ENCODE peak calls at places on chromosomes 3 and 15, in eight cellular contexts. H is heart right ventricle, K is astrocyte of the spinal cord, J is endothelial cell, Z is type B pancreatic cell, U is AG10803, V is fibroblast of pulmonary artery, O is BE2C. F is an unnamed sample.

GRCh38 chr15:25065286-25065685 is 110.5 kb downstream of the SNRPN start:
- DNase-seq in K (no peak), Z (no peak), V (no peak), U (no peak), H (no peak), J (no peak), O (no peak), F (no peak)

GRCh38 chr3:105806361-105806760 is 62.5 kb downstream of the CBLB start:
- DNase-seq in U (peak; percentile 64), V (peak; percentile 54), O (no peak), Z (no peak), K (peak; percentile 63), H (no peak), J (no peak), F (no peak)

GRCh38 chr3:160616311-160616710 is 50.9 kb upstream of the KPNA4 start:
- DNase-seq in K (peak; percentile 5), O (no peak), U (no peak), J (no peak), V (no peak), H (no peak), Z (no peak), F (no peak)

GRCh38 chr15:101250331-101250730 is 1.5 kb downstream of the CHSY1 start:
- DNase-seq in U (peak; percentile 94), J (no peak), K (peak; percentile 87), H (no peak), Z (no peak), O (no peak), V (peak; percentile 77), F (no peak)

GRCh38 chr3:14435175-14436011 is 33.0 kb downstream of the SLC6A6 start:
- DNase-seq in H (no peak), V (peak; percentile 72), K (no peak), J (peak; percentile 65), Z (no peak), O (no peak), U (peak; percentile 42), F (no peak)

GRCh38 chr15:73784299-73784698 is 31.1 kb upstream of the INSYN1 start:
- DNase-seq in J (no peak), Z (no peak), V (no peak), H (no peak), U (no peak), O (no peak), K (no peak), F (no peak)

GRCh38 chr3:53195602-53196574 is 34.9 kb downstream of the PRKCD start:
- DNase-seq in Z (no peak), K (peak; percentile 29), U (peak; percentile 24), J (peak; percentile 75), H (peak; percentile 62), O (peak; percentile 59), V (peak; percentile 49), F (no peak)

GRCh38 chr3:122754867-122755835 is 38.5 kb downstream of the HSPBAP1 start:
- DNase-seq in O (peak; percentile 13), J (peak; percentile 7), K (peak; percentile 39), Z (no peak), U (peak; percentile 39), H (no peak), V (peak; percentile 67), F (no peak)

GRCh38 chr3:44318929-44319328 is 19.6 kb upstream of the TCAIM start:
- DNase-seq in J (no peak), O (peak; percentile 4), H (no peak), U (no peak), Z (no peak), V (no peak), K (no peak), F (no peak)

GRCh38 chr3:17384567-17385296 is 357.7 kb downstream of the TBC1D5 start:
- DNase-seq in U (peak; percentile 49), O (no peak), Z (no peak), V (peak; percentile 54), H (no peak), J (no peak), K (no peak), F (no peak)

GRCh38 chr15:77975332-77976119 is 102.0 kb downstream of the TBC1D2B start:
- DNase-seq in J (no peak), U (no peak), H (no peak), Z (peak; percentile 64), K (no peak), V (no peak), O (peak; percentile 94), F (no peak)

GRCh38 chr15:100464256-100464655 is 64.5 kb downstream of the CERS3 start:
- DNase-seq in K (no peak), H (no peak), U (no peak), O (no peak), Z (no peak), V (no peak), J (no peak), F (no peak)

GRCh38 chr15:95644476-95644875 is 686.0 kb upstream of the NR2F2 start:
- DNase-seq in Z (no peak), U (peak; percentile 23), K (no peak), V (peak; percentile 35), J (no peak), H (no peak), O (no peak), F (no peak)

GRCh38 chr3:183151086-183151485 is 11.4 kb downstream of the LAMP3 start:
- DNase-seq in J (no peak), V (no peak), Z (no peak), K (no peak), H (no peak), O (no peak), U (no peak), F (no peak)

GRCh38 chr15:60648928-60649679 is 170.2 kb upstream of the ICE2 start:
- DNase-seq in H (no peak), J (no peak), Z (no peak), V (no peak), O (no peak), U (no peak), K (no peak), F (no peak)

GRCh38 chr3:9901967-9902366 is 681 bp upstream of the IL17RE start:
- DNase-seq in O (no peak), Z (no peak), J (no peak), H (no peak), K (no peak), V (no peak), U (no peak), F (no peak)

GRCh38 chr3:149016669-149017541 is 25.6 kb downstream of the GYG1 start:
- DNase-seq in O (no peak), H (no peak), V (peak; percentile 81), J (no peak), K (peak; percentile 92), Z (no peak), U (peak; percentile 94), F (no peak)

GRCh38 chr3:31968391-31968926 is 12.6 kb downstream of the OSBPL10 start:
- DNase-seq in Z (no peak), J (no peak), U (peak; percentile 62), H (no peak), K (peak; percentile 79), V (peak; percentile 80), O (no peak), F (no peak)

GRCh38 chr3:121793078-121793477 is 41.8 kb downstream of the IQCB1 start:
- DNase-seq in O (no peak), J (no peak), H (no peak), U (no peak), K (no peak), V (no peak), Z (no peak), F (no peak)

DNA sequence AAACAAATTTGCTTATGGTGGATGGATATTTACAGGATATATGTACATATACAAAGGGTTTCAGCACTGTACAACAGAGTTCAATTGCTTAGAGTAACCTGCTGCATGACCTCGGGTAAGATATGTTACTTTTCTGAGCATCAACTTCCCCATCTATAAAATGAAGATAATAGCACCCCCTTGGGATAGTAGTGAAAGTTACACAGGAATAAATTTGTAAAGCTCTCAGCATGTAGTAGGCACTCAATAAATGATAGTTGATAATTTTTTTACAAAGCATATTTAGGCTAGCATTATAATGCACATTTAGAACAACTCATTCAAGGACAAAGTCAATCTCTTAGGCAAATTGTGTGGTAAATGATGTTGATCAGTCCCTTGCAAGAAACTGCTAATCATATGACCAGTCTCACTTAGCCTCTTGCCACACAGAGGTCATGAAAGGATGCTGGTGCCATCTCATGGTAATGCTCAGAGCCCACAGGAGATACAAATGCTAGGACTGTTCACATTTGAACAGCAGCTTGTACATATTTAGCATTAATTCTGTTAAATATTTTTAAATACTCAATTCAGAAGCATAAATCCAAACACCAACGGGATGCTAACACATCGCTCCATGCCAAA is 123.9 kb downstream of the MAGI1 start:
- DNase-seq in V (no peak), J (no peak), K (no peak), O (no peak), U (no peak), H (no peak), Z (no peak), F (no peak)
- TF ChIP-seq CTCF in V (peak; percentile 19), J (no peak), K (peak; percentile 10), O (no peak), U (no peak), H (no peak), Z (no peak), F (no peak)

GRCh38 chr3:42263354-42264346 is 2.3 kb downstream of the CCK start:
- DNase-seq in K (no peak), Z (no peak), J (peak; percentile 14), V (no peak), H (no peak), O (no peak), U (no peak), F (no peak)
- TF ChIP-seq CTCF in K (no peak), Z (no peak), J (no peak), V (no peak), H (no peak), O (no peak), U (no peak), F (no peak)

GRCh38 chr3:188262913-188263683 is 109.1 kb downstream of the LPP start:
- DNase-seq in Z (no peak), O (no peak), J (no peak), K (peak; percentile 83), U (peak; percentile 83), H (no peak), V (peak; percentile 77), F (no peak)
- TF ChIP-seq CTCF in Z (no peak), O (no peak), J (no peak), K (no peak), U (no peak), H (no peak), V (no peak), F (no peak)

GRCh38 chr3:35487396-35487795 is 151.9 kb upstream of the ARPP21 start:
- DNase-seq in V (no peak), H (no peak), J (no peak), K (no peak), Z (no peak), O (no peak), U (no peak), F (no peak)
- TF ChIP-seq CTCF in V (no peak), H (no peak), J (no peak), K (no peak), Z (no peak), O (no peak), U (no peak), F (no peak)